ENCODE peak calls at places on chromosomes 3 and 15, in seven cellular contexts. D is BE2C, W is cardiac muscle cell, H is cardiac fibroblast, T is BJ, S is K562, M is lower lobe of right lung. L is an unnamed sample.
A peak's percentile ranks its signal among the peaks of the same experiment; 100 is the strongest.

GRCh38 chr3:122890077-122890484 is 95.2 kb downstream of the SLC49A4 start:
- DNase-seq in H (peak; percentile 70), S (no peak), M (no peak), T (no peak), D (peak; percentile 45), W (peak; percentile 91), L (peak; percentile 3)

GRCh38 chr15:40695469-40695910 is 516 bp downstream of the RAD51 start:
- DNase-seq in D (no peak), H (peak; percentile 38), M (no peak), T (no peak), W (peak; percentile 38), S (no peak), L (no peak)

GRCh38 chr3:45497963-45498362 is 96.6 kb upstream of the LIMD1 start:
- DNase-seq in D (no peak), W (no peak), S (no peak), H (no peak), M (no peak), T (no peak), L (no peak)

GRCh38 chr3:187738400-187739124 is 6.7 kb downstream of the BCL6 start:
- DNase-seq in T (no peak), S (peak; percentile 76), W (peak; percentile 96), M (peak; percentile 88), H (peak; percentile 96), D (peak; percentile 86), L (no peak)

GRCh38 chr3:138282836-138283235 is 46.8 kb downstream of the NME9 start:
- DNase-seq in D (no peak), T (no peak), S (no peak), M (no peak), W (no peak), H (no peak), L (no peak)

GRCh38 chr15:101368086-101368780 is 73.2 kb upstream of the SNRPA1 start:
- DNase-seq in M (peak; percentile 60), T (no peak), W (no peak), D (no peak), H (no peak), S (no peak), L (no peak)

GRCh38 chr3:129314757-129315385 is 36.2 kb downstream of the HMCES start:
- DNase-seq in T (peak; percentile 42), H (peak; percentile 94), D (peak; percentile 97), W (peak; percentile 95), S (peak; percentile 79), M (peak; percentile 88), L (no peak)

GRCh38 chr15:66477011-66477410 is 20.6 kb downstream of the SNAPC5 start:
- DNase-seq in S (no peak), D (no peak), H (no peak), M (no peak), T (no peak), W (no peak), L (no peak)

GRCh38 chr3:124131158-124132115 is 139.5 kb upstream of the ROPN1 start:
- DNase-seq in D (no peak), W (no peak), T (no peak), S (no peak), H (peak; percentile 49), M (no peak), L (no peak)

GRCh38 chr3:89223188-89223587 is 115.8 kb downstream of the EPHA3 start:
- DNase-seq in M (no peak), W (no peak), T (no peak), H (no peak), S (no peak), D (no peak), L (no peak)

GRCh38 chr3:46938118-46938517 is 38.4 kb downstream of the CCDC12 start:
- DNase-seq in T (no peak), H (no peak), D (no peak), S (no peak), W (no peak), M (no peak), L (no peak)

GRCh38 chr15:100861511-100861991 is 18.1 kb upstream of the ALDH1A3 start:
- DNase-seq in D (no peak), S (no peak), H (peak; percentile 39), M (no peak), W (peak; percentile 52), T (no peak), L (no peak)

GRCh38 chr3:71872256-71872655 is 87.3 kb upstream of the PROK2 start:
- DNase-seq in H (no peak), M (no peak), D (no peak), T (no peak), S (no peak), W (no peak), L (no peak)

GRCh38 chr3:136713961-136714514 is 38.1 kb downstream of the STAG1 start:
- DNase-seq in H (no peak), M (peak; percentile 74), S (no peak), W (no peak), D (no peak), T (no peak), L (no peak)

GRCh38 chr3:108404409-108404808 is 106.0 kb downstream of the MYH15 start:
- DNase-seq in S (no peak), T (no peak), W (no peak), D (no peak), M (no peak), H (peak; percentile 39), L (peak; percentile 37)

GRCh38 chr3:49415931-49416601 is 3.8 kb downstream of the TCTA start:
- DNase-seq in M (no peak), S (no peak), D (no peak), T (no peak), H (no peak), W (no peak), L (no peak)

GRCh38 chr3:5013021-5013906 is 34.0 kb downstream of the BHLHE40 start:
- DNase-seq in M (no peak), S (peak; percentile 92), H (peak; percentile 70), D (peak; percentile 18), T (no peak), W (no peak), L (no peak)

GRCh38 chr3:5138214-5138981 is 16.3 kb downstream of the ARL8B start:
- DNase-seq in D (no peak), M (no peak), S (no peak), T (no peak), H (peak; percentile 50), W (no peak), L (no peak)

GRCh38 chr3:50423543-50423942 is 64.2 kb upstream of the TMEM115 start:
- DNase-seq in D (no peak), M (peak; percentile 60), T (no peak), S (no peak), H (no peak), W (no peak), L (no peak)

GRCh38 chr15:96294766-96295165 is 35.7 kb upstream of the NR2F2 start:
- DNase-seq in H (no peak), D (no peak), S (no peak), T (no peak), M (no peak), W (no peak), L (no peak)

GRCh38 chr15:66593219-66593780 is 27.5 kb upstream of the LCTL start:
- DNase-seq in S (no peak), M (peak; percentile 8), W (no peak), T (no peak), D (no peak), H (peak; percentile 55), L (no peak)

DNA sequence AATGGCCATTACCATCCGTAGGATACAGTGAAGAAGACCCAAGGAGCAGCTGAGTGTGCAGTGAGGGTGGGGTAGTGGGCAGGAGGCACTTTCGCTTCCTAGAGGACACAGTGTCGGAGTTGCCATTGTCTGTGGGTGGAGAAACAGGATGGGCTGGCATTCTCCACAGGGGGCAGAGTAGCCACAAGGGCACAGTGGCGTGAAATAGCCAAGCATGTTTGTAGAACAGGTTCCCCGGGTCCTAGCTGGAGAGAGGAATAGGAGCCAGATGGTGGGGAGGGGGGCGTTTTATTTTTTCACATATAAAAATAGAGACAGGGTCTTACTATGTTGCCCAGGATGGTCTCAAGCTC is 3.5 kb downstream of the SLC6A6 start:
- DNase-seq in D (no peak), M (peak; percentile 65), W (no peak), H (no peak), T (no peak), S (no peak), L (no peak)
- H3K4me3 ChIP-seq in D (no peak overlapping the region), M (peak overlapping the region; percentile 94), W (no peak overlapping the region), H (no peak overlapping the region), T (peak overlapping the region; percentile 99), S (peak overlapping the region; percentile 92), L (peak overlapping the region; percentile 96)

GRCh38 chr15:49521802-49522201 is 98.8 kb downstream of the FGF7 start:
- DNase-seq in M (no peak), S (no peak), D (no peak), T (no peak), H (peak; percentile 48), W (peak; percentile 23), L (no peak)
- TF ChIP-seq CTCF in M (no peak), S (no peak), D (peak; percentile 40), T (no peak), H (peak; percentile 53), W (no peak), L (no peak)

DNA sequence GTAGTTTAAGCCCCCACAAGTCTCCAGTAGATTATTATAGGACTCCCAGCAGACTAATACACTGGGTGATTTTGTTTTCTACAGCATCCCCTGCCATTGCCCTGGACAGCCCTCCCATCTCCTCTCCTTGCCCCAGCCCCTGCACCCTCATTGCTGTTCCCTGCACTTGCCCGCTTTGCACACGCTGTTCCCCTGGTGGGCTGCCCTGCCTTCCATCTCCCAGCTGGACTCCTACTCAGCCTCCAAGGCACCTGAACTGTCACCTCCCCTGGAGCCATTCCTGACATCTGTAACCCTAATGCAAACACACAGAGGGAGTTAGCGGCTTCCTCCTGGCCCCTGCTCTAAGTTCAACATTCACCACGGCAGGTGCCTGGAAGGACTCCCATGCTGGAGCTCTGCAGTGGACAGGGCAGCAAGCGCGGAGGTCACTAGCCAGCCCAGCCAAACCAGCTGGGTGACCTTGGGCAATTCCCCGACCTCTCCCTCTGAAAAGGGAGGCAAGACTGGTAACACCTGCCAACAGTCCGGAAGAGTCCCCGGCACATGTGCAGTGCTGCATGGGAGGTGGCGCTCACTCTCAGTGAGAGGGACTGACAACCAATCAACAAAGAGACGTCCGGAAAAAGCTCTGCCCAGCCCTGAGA is 38.8 kb upstream of the IQSEC1 start:
- DNase-seq in T (no peak), M (peak; percentile 58), S (no peak), W (no peak), D (no peak), H (no peak), L (no peak)
- H3K4me3 ChIP-seq in T (no peak overlapping the region), M (no peak overlapping the region), S (no peak overlapping the region), W (no peak overlapping the region), D (no peak overlapping the region), H (no peak overlapping the region), L (no peak overlapping the region)

GRCh38 chr3:186529204-186529999 is 14.8 kb downstream of the CRYGS start:
- DNase-seq in W (no peak), M (no peak), T (no peak), S (no peak), H (no peak), D (no peak), L (no peak)
- TF ChIP-seq CTCF in W (no peak), M (no peak), T (no peak), S (no peak), H (no peak), D (peak; percentile 43), L (no peak)